ENCODE peak calls at places on chromosomes 1 and 21, in four cellular contexts. One of them, this sample, is unnamed.

GRCh38 chr1:28369518-28370219 is at the start of gene PHACTR4:
- DNase-seq in T-cell: peak; percentile 71
- DNase-seq in effector memory CD8-positive, alpha-beta T cell: peak; percentile 63
- DNase-seq in NT2/D1: peak; percentile 98
- DNase-seq in this sample: peak; percentile 99

GRCh38 chr1:98732985-98733781 is 71.7 kb downstream of the SNX7 start:
- DNase-seq in T-cell: no peak
- DNase-seq in effector memory CD8-positive, alpha-beta T cell: no peak
- DNase-seq in NT2/D1: no peak
- DNase-seq in this sample: no peak

GRCh38 chr1:66431999-66432398 is 102.0 kb upstream of the SGIP1 start:
- DNase-seq in T-cell: no peak
- DNase-seq in effector memory CD8-positive, alpha-beta T cell: no peak
- DNase-seq in NT2/D1: no peak
- DNase-seq in this sample: no peak

GRCh38 chr1:169809370-169810095 is 14.8 kb upstream of the METTL18 start:
- DNase-seq in T-cell: no peak
- DNase-seq in effector memory CD8-positive, alpha-beta T cell: peak; percentile 14
- DNase-seq in NT2/D1: no peak
- DNase-seq in this sample: peak; percentile 57

GRCh38 chr1:41902125-41902524 is 16.6 kb downstream of the HIVEP3 start:
- DNase-seq in T-cell: no peak
- DNase-seq in effector memory CD8-positive, alpha-beta T cell: no peak
- DNase-seq in NT2/D1: peak; percentile 54
- DNase-seq in this sample: peak; percentile 30

GRCh38 chr1:86641318-86641717 is 63.1 kb upstream of the SH3GLB1 start:
- DNase-seq in T-cell: no peak
- DNase-seq in effector memory CD8-positive, alpha-beta T cell: no peak
- DNase-seq in NT2/D1: no peak
- DNase-seq in this sample: no peak

GRCh38 chr1:115184260-115184950 is 95.1 kb upstream of the TSPAN2 start:
- DNase-seq in T-cell: no peak
- DNase-seq in effector memory CD8-positive, alpha-beta T cell: no peak
- DNase-seq in NT2/D1: no peak
- DNase-seq in this sample: no peak

GRCh38 chr1:53562256-53562982 is 103.2 kb downstream of the DMRTB1 start:
- DNase-seq in T-cell: no peak
- DNase-seq in effector memory CD8-positive, alpha-beta T cell: peak; percentile 21
- DNase-seq in NT2/D1: no peak
- DNase-seq in this sample: no peak

GRCh38 chr1:52424757-52425265 is 20.4 kb downstream of the PRPF38A start:
- DNase-seq in T-cell: no peak
- DNase-seq in effector memory CD8-positive, alpha-beta T cell: no peak
- DNase-seq in NT2/D1: no peak
- DNase-seq in this sample: no peak

GRCh38 chr21:38953516-38953915 is 147.8 kb downstream of the ETS2 start:
- DNase-seq in T-cell: no peak
- DNase-seq in effector memory CD8-positive, alpha-beta T cell: no peak
- DNase-seq in NT2/D1: no peak
- DNase-seq in this sample: no peak

GRCh38 chr21:34983680-34984086 is 65.4 kb downstream of the RUNX1 start:
- DNase-seq in T-cell: no peak
- DNase-seq in effector memory CD8-positive, alpha-beta T cell: no peak
- DNase-seq in NT2/D1: no peak
- DNase-seq in this sample: no peak